ENCODE peak calls at places on chromosomes 11 and 22, in five cellular contexts. One of them, this sample, is unnamed. For H3K27me3, the result is how much of the 10 kb centered on the place peaks cover.

GRCh38 chr11:95483339-95483738 is 252.3 kb upstream of the SESN3 start:
- DNase-seq in H9: no peak
- DNase-seq in neuronal stem cell: no peak
- DNase-seq in H1: no peak
- DNase-seq in trophoblast cell: no peak
- DNase-seq in this sample: no peak

GRCh38 chr11:134762248-134763029 is 350.4 kb upstream of the B3GAT1 start:
- DNase-seq in H9: peak
- DNase-seq in neuronal stem cell: no peak
- DNase-seq in H1: no peak
- DNase-seq in trophoblast cell: no peak
- DNase-seq in this sample: no peak

GRCh38 chr22:42177891-42178336 is 47.3 kb upstream of the CYP2D6 start:
- DNase-seq in H9: no peak
- DNase-seq in neuronal stem cell: no peak
- DNase-seq in H1: no peak
- DNase-seq in trophoblast cell: no peak
- DNase-seq in this sample: no peak

GRCh38 chr11:118258410-118258809 is 5.7 kb downstream of the MPZL2 start:
- DNase-seq in H9: no peak
- DNase-seq in neuronal stem cell: no peak
- DNase-seq in H1: no peak
- DNase-seq in trophoblast cell: no peak
- DNase-seq in this sample: no peak

GRCh38 chr11:11265320-11265719 is 87.7 kb downstream of the CSNK2A3 start:
- DNase-seq in H9: no peak
- DNase-seq in neuronal stem cell: no peak
- DNase-seq in H1: no peak
- DNase-seq in trophoblast cell: peak
- DNase-seq in this sample: no peak

GRCh38 chr11:120590472-120590871 is 78.9 kb downstream of the GRIK4 start:
- DNase-seq in H9: no peak
- DNase-seq in neuronal stem cell: no peak
- DNase-seq in H1: no peak
- DNase-seq in trophoblast cell: no peak
- DNase-seq in this sample: peak

GRCh38 chr11:74950374-74950969 is 1.4 kb downstream of the SPCS2 start:
- DNase-seq in H9: no peak
- DNase-seq in neuronal stem cell: no peak
- DNase-seq in H1: no peak
- DNase-seq in trophoblast cell: no peak
- DNase-seq in this sample: no peak

GRCh38 chr11:105673089-105673488 is 63.2 kb downstream of the GRIA4 start:
- DNase-seq in H9: peak
- DNase-seq in neuronal stem cell: peak
- DNase-seq in H1: no peak
- DNase-seq in trophoblast cell: peak
- DNase-seq in this sample: peak

GRCh38 chr11:69493931-69494821 is 12.7 kb downstream of the LINC01488 start:
- DNase-seq in H9: no peak
- DNase-seq in neuronal stem cell: no peak
- DNase-seq in H1: no peak
- DNase-seq in trophoblast cell: no peak
- DNase-seq in this sample: no peak

GRCh38 chr11:69496202-69496557 is 14.7 kb downstream of the LINC01488 start:
- DNase-seq in H9: no peak
- DNase-seq in neuronal stem cell: no peak
- DNase-seq in H1: no peak
- DNase-seq in trophoblast cell: no peak
- DNase-seq in this sample: no peak

GRCh38 chr11:69496631-69497220 is 15.3 kb downstream of the LINC01488 start:
- DNase-seq in H9: no peak
- DNase-seq in neuronal stem cell: no peak
- DNase-seq in H1: no peak
- DNase-seq in trophoblast cell: peak
- DNase-seq in this sample: no peak

GRCh38 chr11:69494851-69495250 is 13.4 kb downstream of the LINC01488 start:
- DNase-seq in H9: no peak
- DNase-seq in neuronal stem cell: no peak
- DNase-seq in H1: no peak
- DNase-seq in trophoblast cell: no peak
- DNase-seq in this sample: no peak

GRCh38 chr11:69495441-69496201 is 14.2 kb downstream of the LINC01488 start:
- DNase-seq in H9: no peak
- DNase-seq in neuronal stem cell: no peak
- DNase-seq in H1: no peak
- DNase-seq in trophoblast cell: no peak
- DNase-seq in this sample: no peak
- H3K27me3 ChIP-seq in H9: under half
- H3K27me3 ChIP-seq in neuronal stem cell: under half
- H3K27me3 ChIP-seq in H1: under half
- H3K27me3 ChIP-seq in trophoblast cell: under half
- H3K27me3 ChIP-seq in this sample: under half

DNA sequence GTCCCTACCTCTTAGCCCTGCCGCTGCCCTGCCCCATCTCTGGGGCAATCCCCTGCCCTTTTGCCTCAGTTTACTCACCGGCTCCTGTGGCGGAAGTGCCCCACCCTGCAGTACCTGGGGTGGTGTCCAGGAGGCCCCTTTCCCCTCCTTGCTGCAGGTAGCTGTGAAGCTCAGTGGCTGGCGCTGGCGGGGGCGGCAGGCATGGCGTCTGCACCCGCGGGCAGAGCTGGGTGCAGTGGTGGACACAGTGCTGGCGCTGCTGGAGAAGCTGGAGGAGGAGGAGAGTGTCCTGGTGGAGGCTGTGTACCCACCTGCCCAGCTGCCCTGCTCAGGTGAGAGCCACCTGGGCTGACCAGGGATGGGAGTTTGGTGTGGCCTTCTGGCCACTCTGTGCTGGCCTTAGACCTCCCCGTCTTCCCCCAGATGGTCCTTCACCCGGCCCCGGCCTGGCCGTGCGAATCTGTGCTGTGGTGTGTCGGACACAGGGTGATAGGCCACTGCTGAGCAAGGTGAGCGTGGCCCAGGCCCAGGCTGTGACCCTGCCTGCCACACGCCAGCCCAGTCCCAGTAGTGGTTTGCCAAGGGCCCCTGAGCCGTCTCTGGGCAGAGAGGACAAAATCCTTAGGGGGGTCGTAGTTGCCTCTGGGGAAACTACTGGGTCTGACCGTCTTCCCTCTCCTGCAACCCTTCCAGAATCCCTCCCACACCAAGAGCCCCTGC is 4.0 kb downstream of the CARNS1 start:
- DNase-seq in H9: no peak
- DNase-seq in neuronal stem cell: no peak
- DNase-seq in H1: no peak
- DNase-seq in trophoblast cell: no peak
- DNase-seq in this sample: no peak
- H3K27ac ChIP-seq in H9: no peak
- H3K27ac ChIP-seq in neuronal stem cell: no peak
- H3K27ac ChIP-seq in H1: no peak
- H3K27ac ChIP-seq in trophoblast cell: no peak
- H3K27ac ChIP-seq in this sample: no peak

GRCh38 chr11:116876656-116877055 is 39.2 kb upstream of the APOA1 start:
- DNase-seq in H9: no peak
- DNase-seq in neuronal stem cell: no peak
- DNase-seq in H1: no peak
- DNase-seq in trophoblast cell: peak
- DNase-seq in this sample: no peak

GRCh38 chr11:116871248-116871647 is 33.8 kb upstream of the APOA1 start:
- DNase-seq in H9: no peak
- DNase-seq in neuronal stem cell: no peak
- DNase-seq in H1: no peak
- DNase-seq in trophoblast cell: no peak
- DNase-seq in this sample: peak

GRCh38 chr11:116873391-116873790 is 36.0 kb upstream of the APOA1 start:
- DNase-seq in H9: no peak
- DNase-seq in neuronal stem cell: no peak
- DNase-seq in H1: no peak
- DNase-seq in trophoblast cell: no peak
- DNase-seq in this sample: no peak

GRCh38 chr11:116875194-116875593 is 37.8 kb upstream of the APOA1 start:
- DNase-seq in H9: no peak
- DNase-seq in neuronal stem cell: no peak
- DNase-seq in H1: no peak
- DNase-seq in trophoblast cell: no peak
- DNase-seq in this sample: no peak

GRCh38 chr11:116874251-116874650 is 36.8 kb upstream of the APOA1 start:
- DNase-seq in H9: no peak
- DNase-seq in neuronal stem cell: no peak
- DNase-seq in H1: no peak
- DNase-seq in trophoblast cell: peak
- DNase-seq in this sample: peak
- H2BK12ac ChIP-seq in H9: no peak
- H2BK12ac ChIP-seq in neuronal stem cell: no peak
- H2BK12ac ChIP-seq in H1: no peak
- H2BK12ac ChIP-seq in trophoblast cell: no peak
- H2BK12ac ChIP-seq in this sample: no peak

DNA sequence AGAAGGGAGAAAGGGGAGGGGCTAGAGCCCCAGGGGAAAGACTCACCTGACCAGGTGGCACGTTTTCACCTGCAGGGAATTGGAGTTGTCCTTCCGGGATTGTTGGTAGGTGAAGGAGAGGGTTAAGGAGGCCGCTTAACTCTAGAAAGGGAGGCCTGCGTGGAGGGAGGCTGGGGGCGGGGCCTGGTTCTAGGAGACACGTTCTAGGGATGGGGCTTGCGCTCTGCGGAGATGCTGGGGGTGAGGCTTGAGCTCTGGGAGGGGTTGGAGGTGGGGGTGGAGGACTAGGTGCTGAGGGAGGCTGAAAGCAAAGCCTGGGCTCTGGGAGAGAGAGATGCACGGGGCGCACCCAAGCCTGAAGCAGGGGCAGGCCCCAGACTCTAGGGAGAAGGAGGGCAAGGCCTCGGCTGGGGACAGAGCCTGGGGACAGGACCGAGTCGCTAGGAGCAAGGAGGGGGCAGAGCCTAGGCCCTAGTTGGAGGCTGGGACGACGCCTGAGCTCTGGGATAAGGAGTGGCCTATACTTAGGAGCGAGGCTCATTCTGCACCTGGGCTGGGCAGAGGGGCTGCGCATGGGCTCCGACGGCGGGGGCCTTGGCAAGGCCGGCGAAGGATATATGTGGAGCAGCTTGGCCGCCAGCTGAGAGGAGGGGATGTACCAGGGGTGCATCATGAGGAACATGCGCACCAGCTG is 2.4 kb downstream of the RASGRP2 start:
- DNase-seq in H9: peak
- DNase-seq in neuronal stem cell: no peak
- DNase-seq in H1: no peak
- DNase-seq in trophoblast cell: no peak
- DNase-seq in this sample: no peak
- H3K27me3 ChIP-seq in H9: under half
- H3K27me3 ChIP-seq in neuronal stem cell: half or more
- H3K27me3 ChIP-seq in H1: under half
- H3K27me3 ChIP-seq in trophoblast cell: half or more
- H3K27me3 ChIP-seq in this sample: half or more

DNA sequence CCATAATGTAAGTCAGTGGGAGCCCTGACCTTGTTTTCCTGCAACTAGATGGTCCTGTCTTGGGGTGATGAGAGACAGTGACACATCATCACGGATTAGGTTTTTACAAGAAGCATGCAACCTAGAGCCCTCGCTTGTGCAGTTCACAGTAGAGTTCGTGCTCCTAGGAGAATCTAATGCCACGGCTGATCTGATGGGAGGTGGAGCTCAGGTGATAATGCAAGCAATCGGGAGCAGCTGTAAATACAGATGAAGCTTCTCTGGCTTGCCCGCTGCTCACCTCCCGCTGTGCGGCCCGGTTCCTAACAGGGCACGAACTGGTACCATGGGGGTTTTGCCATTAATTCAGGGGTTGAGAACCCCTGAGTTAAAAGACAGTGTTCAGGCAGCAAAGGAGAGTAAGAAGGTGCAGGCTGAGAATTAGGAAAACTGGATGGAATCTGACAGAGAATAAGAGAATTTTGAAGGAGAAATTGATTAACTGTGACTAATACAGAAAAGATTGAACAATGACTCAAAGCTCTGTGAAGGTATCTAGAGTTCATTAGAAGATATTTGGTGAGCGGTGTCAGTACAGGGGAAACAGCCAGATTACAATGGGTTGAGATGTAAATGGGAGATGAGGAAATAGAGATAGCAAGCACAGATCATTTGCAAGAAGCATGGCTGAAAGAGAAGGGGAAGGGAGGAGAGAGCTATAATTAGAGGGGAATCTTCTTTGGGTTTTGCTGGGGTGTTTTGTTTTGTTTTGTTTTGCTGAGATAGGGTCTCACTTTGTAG is 21.0 kb downstream of the WEE1 start:
- DNase-seq in H9: no peak
- DNase-seq in neuronal stem cell: no peak
- DNase-seq in H1: no peak
- DNase-seq in trophoblast cell: no peak
- DNase-seq in this sample: no peak
- H3K27ac ChIP-seq in H9: no peak
- H3K27ac ChIP-seq in neuronal stem cell: no peak
- H3K27ac ChIP-seq in H1: no peak
- H3K27ac ChIP-seq in trophoblast cell: no peak
- H3K27ac ChIP-seq in this sample: no peak

GRCh38 chr11:66847461-66848232 is 4.4 kb downstream of the RCE1 start:
- DNase-seq in H9: no peak
- DNase-seq in neuronal stem cell: no peak
- DNase-seq in H1: no peak
- DNase-seq in trophoblast cell: no peak
- DNase-seq in this sample: no peak
- H2BK12ac ChIP-seq in H9: no peak
- H2BK12ac ChIP-seq in neuronal stem cell: no peak
- H2BK12ac ChIP-seq in H1: no peak
- H2BK12ac ChIP-seq in trophoblast cell: no peak
- H2BK12ac ChIP-seq in this sample: no peak

GRCh38 chr22:23882370-23882769 is 11.8 kb upstream of the MIF start:
- DNase-seq in H9: no peak
- DNase-seq in neuronal stem cell: no peak
- DNase-seq in H1: no peak
- DNase-seq in trophoblast cell: no peak
- DNase-seq in this sample: no peak

GRCh38 chr22:23874871-23875270 is 17.2 kb downstream of the SLC2A11 start:
- DNase-seq in H9: no peak
- DNase-seq in neuronal stem cell: no peak
- DNase-seq in H1: no peak
- DNase-seq in trophoblast cell: no peak
- DNase-seq in this sample: no peak

GRCh38 chr22:23875801-23876200 is 18.1 kb downstream of the SLC2A11 start:
- DNase-seq in H9: no peak
- DNase-seq in neuronal stem cell: no peak
- DNase-seq in H1: no peak
- DNase-seq in trophoblast cell: no peak
- DNase-seq in this sample: no peak

GRCh38 chr22:23878219-23878618 is 16.0 kb upstream of the MIF start:
- DNase-seq in H9: no peak
- DNase-seq in neuronal stem cell: no peak
- DNase-seq in H1: no peak
- DNase-seq in trophoblast cell: no peak
- DNase-seq in this sample: no peak

DNA sequence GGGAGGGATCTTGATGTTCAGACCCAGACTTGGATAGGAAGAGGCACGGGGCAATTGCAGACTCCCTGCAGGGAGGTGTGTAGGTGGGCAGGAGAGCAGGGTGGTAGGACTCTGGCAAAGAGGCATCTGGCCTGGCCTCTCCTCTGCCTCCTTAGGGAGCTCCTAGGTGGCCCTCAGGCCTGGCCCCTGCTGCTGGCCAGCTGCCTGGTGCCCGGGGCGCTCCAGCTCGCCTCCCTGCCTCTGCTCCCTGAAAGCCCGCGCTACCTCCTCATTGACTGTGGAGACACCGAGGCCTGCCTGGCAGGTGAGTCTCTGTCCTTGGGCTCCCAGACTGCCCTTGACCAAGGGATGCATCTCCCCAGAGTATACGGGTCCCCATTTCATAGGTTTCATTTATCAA is 16.6 kb upstream of the MIF start:
- DNase-seq in H9: no peak
- DNase-seq in neuronal stem cell: no peak
- DNase-seq in H1: no peak
- DNase-seq in trophoblast cell: no peak
- DNase-seq in this sample: no peak
- H3K27me3 ChIP-seq in H9: under half
- H3K27me3 ChIP-seq in neuronal stem cell: under half
- H3K27me3 ChIP-seq in H1: under half
- H3K27me3 ChIP-seq in trophoblast cell: under half
- H3K27me3 ChIP-seq in this sample: under half